ENCODE peak calls at places on chromosomes 16 and 17, in ten cellular contexts. T, H, M, B, C, E, G, P, X and K are unnamed samples.

GRCh38 chr16:62794724-62795123 is 758.5 kb upstream of the CDH8 start:
- DNase-seq in P (no peak), C (no peak), H (no peak), T (no peak), G (no peak), B (no peak), M (no peak), X (no peak), E (no peak), K (no peak)

GRCh38 chr16:10040136-10041080 is 141.8 kb downstream of the GRIN2A start:
- DNase-seq in P (no peak), T (no peak), G (no peak), X (no peak), H (no peak), B (no peak), C (no peak), M (no peak), E (no peak), K (no peak)

GRCh38 chr17:45381001-45381400 is 51.7 kb downstream of the ARHGAP27 start:
- DNase-seq in M (no peak), X (peak), T (no peak), P (no peak), C (no peak), B (no peak), E (no peak), G (no peak), H (peak), K (no peak)

GRCh38 chr16:82329504-82330192 is 159.6 kb upstream of the MPHOSPH6 start:
- DNase-seq in T (no peak), E (no peak), X (no peak), C (no peak), G (no peak), H (no peak), P (no peak), B (no peak), M (no peak), K (no peak)

GRCh38 chr17:32876414-32877163 is at the start of gene MYO1D:
- DNase-seq in X (peak), T (no peak), G (peak), E (no peak), H (peak), B (peak), M (peak), P (peak), C (peak), K (no peak)

GRCh38 chr16:88584676-88585075 is 14.5 kb downstream of the ZC3H18 start:
- DNase-seq in M (no peak), P (no peak), H (no peak), G (no peak), T (no peak), B (no peak), E (no peak), X (no peak), C (no peak), K (no peak)

GRCh38 chr17:3710951-3711383 is 12.7 kb upstream of the HASPIN start:
- DNase-seq in X (no peak), E (no peak), B (peak), T (peak), H (peak), C (no peak), G (peak), M (peak), P (no peak), K (no peak)

GRCh38 chr17:50063516-50064252 is 7.8 kb downstream of the ITGA3 start:
- DNase-seq in G (no peak), C (no peak), T (no peak), E (no peak), M (no peak), B (no peak), X (no peak), P (peak), H (peak), K (no peak)

GRCh38 chr17:36085710-36086268 is 4.2 kb downstream of the CCL3 start:
- DNase-seq in H (peak), B (no peak), M (no peak), P (no peak), C (no peak), G (no peak), T (peak), E (no peak), X (no peak), K (no peak)

GRCh38 chr16:56603589-56603988 is 4.8 kb upstream of the MT2A start:
- DNase-seq in X (no peak), G (peak), H (peak), E (no peak), C (peak), M (no peak), B (no peak), P (peak), T (peak), K (peak)

DNA sequence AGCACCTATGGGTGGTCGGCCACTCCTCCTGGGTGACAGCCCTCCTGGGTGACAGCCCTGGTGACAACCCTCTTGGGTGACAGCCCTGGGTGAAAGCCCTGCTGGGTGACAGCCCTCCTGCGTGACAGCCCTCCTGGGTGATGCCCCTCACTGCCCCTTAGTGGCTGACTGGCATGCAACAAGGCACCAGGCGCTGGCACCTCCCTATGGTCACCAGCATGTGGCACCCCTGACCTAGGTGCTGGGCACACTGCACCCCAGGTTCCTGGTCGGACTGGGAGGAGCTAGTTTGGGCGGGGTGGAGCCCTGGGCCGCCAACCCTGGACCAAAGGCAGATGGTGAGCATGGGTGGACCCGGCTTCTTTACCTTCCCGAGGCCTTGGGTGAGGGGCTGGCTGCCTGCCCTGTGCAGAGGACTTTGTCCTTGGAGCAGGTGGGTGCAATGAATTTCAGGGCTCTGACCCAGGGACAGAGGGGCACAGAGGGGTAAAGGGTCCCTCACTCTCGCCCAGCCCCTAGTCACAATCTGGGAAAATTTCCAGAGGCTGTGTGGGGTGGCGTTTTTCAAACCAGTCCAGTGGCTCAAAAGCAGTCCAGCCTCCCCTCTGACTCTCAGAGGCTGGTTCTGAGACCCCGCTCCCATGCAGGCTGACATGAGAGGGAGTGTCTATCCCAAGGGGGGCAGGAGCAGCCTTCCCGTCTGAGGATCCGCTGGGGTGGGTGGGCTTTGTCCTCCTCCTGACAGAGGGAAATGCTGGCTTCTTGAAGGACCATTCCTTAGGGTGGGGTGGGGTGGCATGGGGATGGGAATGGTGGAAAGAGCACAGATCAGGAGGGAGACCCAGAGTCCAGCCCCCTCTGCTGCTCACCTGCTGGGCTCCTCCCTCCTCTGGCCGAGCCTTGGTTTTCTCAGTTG is 25.9 kb upstream of the TNFRSF13B start:
- DNase-seq in M (peak), T (no peak), P (peak), B (no peak), X (no peak), H (no peak), C (no peak), E (no peak), G (no peak), K (no peak)
- TF ChIP-seq CTCF in M (no peak), T (no peak), P (peak), B (no peak), X (no peak), H (no peak), C (no peak), E (peak), G (peak), K (no peak)

GRCh38 chr16:66127459-66128362 is 238.8 kb upstream of the CDH5 start:
- DNase-seq in X (no peak), E (no peak), G (no peak), C (peak), T (peak), H (no peak), B (no peak), P (no peak), M (no peak), K (no peak)
- TF ChIP-seq CTCF in X (no peak), E (no peak), G (no peak), C (no peak), T (peak), H (no peak), B (no peak), P (no peak), M (no peak), K (no peak)

GRCh38 chr16:30358990-30359870 is 4.1 kb upstream of the CD2BP2 start:
- DNase-seq in M (no peak), E (no peak), T (no peak), C (no peak), X (no peak), B (no peak), H (no peak), G (no peak), P (no peak), K (no peak)

GRCh38 chr16:30357715-30358576 is 2.8 kb upstream of the CD2BP2 start:
- DNase-seq in C (no peak), X (no peak), B (no peak), M (no peak), H (no peak), T (no peak), G (no peak), E (no peak), P (no peak), K (no peak)

GRCh38 chr16:30357085-30357714 is 2.1 kb upstream of the CD2BP2 start:
- DNase-seq in B (no peak), G (no peak), C (no peak), M (no peak), H (no peak), X (no peak), E (no peak), P (no peak), T (no peak), K (no peak)

GRCh38 chr16:30359871-30360170 is 4.7 kb upstream of the CD2BP2 start:
- DNase-seq in B (no peak), M (no peak), E (no peak), X (no peak), P (no peak), H (no peak), G (no peak), T (no peak), C (no peak), K (no peak)

DNA sequence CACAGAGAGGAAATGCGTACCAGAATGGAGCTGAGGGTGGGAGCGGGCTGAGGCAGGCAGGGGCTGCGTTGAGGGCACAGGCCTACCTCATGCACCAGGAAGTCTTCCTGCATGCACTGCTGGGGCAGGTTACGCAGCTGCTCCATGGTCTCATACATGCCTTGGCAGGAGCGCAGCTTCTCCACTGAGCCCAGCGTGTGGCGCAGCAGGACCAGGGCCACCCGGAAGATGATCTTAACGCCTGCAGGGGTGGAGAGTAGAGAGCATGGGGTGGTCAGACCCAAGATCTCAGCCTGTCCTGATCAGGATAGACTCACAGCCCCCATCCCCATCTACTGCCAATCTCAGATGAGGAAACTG is 3.4 kb upstream of the CD2BP2 start:
- DNase-seq in C (no peak), M (no peak), X (no peak), H (no peak), T (no peak), E (no peak), G (no peak), B (no peak), P (no peak), K (no peak)
- TF ChIP-seq CTCF in C (no peak), M (no peak), X (no peak), H (no peak), T (no peak), E (no peak), G (no peak), B (no peak), P (no peak), K (no peak)

DNA sequence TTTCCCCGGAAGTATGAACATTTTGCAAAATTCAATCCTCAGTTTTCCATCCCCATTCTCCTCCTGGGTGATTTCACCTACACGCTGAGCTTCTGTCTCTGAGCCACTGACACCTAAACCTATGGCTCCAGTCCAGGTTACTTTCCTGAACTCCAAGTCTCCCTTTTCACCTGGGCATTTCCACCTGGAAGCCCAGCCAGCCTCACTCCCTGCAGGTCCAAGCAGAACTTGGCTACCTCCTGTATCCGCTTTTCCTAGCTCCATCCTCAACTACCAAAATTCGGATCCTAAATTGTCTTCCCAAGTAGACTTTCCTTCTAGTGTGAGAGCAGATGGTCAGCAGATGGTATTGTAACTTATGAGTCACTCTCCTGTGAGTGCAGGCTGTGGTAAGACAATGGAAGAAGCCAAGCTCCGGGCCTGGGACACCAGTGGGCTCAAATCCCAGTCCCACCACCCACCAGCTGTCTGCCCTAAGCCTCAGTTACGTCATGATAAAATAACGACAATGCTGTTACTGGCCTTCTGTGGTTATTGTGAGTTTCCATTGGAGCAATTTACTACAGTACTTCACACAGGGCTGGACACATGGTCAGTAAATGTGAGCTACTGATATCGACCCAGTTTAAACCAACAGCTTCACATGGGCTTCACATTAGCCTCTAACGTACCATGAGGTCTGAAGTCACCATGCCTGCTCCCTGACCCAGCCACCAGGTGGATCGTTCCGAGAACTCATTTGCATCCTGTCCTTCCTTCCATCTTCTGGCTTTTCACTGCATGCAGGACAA is 33.3 kb downstream of the PECAM1 start:
- DNase-seq in B (no peak), G (peak), M (no peak), E (no peak), C (peak), X (no peak), H (peak), T (peak), P (no peak), K (peak)
- TF ChIP-seq CTCF in B (no peak), G (no peak), M (no peak), E (no peak), C (no peak), X (no peak), H (no peak), T (no peak), P (no peak), K (no peak)

GRCh38 chr17:2485970-2486369 is 25.7 kb downstream of the METTL16 start:
- DNase-seq in P (no peak), T (no peak), B (no peak), M (no peak), C (no peak), X (no peak), G (no peak), E (no peak), H (no peak), K (no peak)
- TF ChIP-seq CTCF in P (no peak), T (no peak), B (no peak), M (no peak), C (no peak), X (no peak), G (no peak), E (no peak), H (no peak), K (no peak)

DNA sequence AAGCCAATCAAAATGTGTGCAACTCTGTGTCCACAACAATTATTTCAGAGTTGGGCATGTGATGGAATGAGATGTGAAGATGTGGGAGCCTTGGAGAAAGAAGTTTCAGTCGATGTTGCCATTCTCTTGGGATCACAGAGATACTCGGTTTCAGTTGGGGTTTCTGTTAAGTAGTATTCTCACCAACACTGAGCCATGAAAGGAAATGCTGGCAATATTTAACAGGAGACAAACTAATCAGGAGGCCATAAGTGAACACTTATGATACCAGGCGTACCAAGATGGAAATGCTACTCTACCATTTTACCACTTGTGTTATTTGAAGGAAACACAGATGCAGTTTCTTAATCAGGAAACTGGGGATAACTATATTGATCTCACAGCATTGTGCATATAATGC is 53.3 kb upstream of the NUDT7 start:
- DNase-seq in T (no peak), X (no peak), B (no peak), M (no peak), G (no peak), H (no peak), C (no peak), P (no peak), E (no peak), K (no peak)
- TF ChIP-seq CTCF in T (no peak), X (no peak), B (no peak), M (no peak), G (no peak), H (no peak), C (no peak), P (no peak), E (no peak), K (no peak)

DNA sequence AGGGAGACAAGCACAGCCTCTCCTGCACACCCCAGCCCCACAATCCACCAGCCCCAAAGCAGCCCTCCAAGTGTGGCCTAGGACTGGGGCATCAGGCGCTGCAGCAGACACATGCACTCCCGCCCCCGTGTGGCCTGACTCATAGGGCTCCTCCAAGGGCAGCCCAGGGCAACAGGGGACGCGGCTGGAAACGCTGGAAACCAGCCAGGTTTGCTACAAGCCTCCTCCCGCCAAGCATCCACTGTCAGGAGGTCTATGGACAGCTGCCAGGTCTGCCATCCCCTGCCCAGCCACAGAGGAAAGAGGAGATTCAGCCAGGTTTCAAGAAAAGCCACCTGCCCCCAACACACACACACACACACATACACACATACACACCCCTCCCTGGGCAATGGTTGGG is 25.8 kb downstream of the SRCIN1 start:
- DNase-seq in E (no peak), P (peak), B (no peak), G (no peak), C (no peak), M (no peak), T (peak), H (peak), X (peak), K (no peak)
- TF ChIP-seq CTCF in E (peak), P (peak), B (peak), G (no peak), C (no peak), M (no peak), T (peak), H (peak), X (no peak), K (no peak)